ENCODE peak calls at places on chromosomes 11 and 22, in four cellular contexts. D is activated T-cell treated with anti-CD3 and anti-CD28 coated beads, Interleukin-2, amount 50 U/mL, for 48 hours; R is glutamatergic neuron; U is HS-5. O is an unnamed sample.

GRCh38 chr22:42299586-42300285 is 29.3 kb upstream of the TCF20 start:
- DNase-seq in U (no peak), D (peak), R (no peak), O (no peak)

GRCh38 chr11:2795491-2795991 is 90.0 kb downstream of the CDKN1C start:
- DNase-seq in R (peak), U (no peak), D (no peak), O (no peak)

GRCh38 chr22:20080445-20080775 is 369 bp downstream of the DGCR8 start:
- DNase-seq in R (peak), U (no peak), D (peak), O (no peak)

GRCh38 chr22:38017272-38017920 is 33.0 kb upstream of the SOX10 start:
- DNase-seq in U (no peak), R (no peak), D (no peak), O (no peak)

GRCh38 chr11:68043349-68044144 is 4.7 kb downstream of the TCIRG1 start:
- DNase-seq in U (no peak), D (no peak), R (peak), O (peak)

GRCh38 chr11:29280452-29280851 is 736.4 kb downstream of the KCNA4 start:
- DNase-seq in U (no peak), R (no peak), D (no peak), O (peak)

GRCh38 chr11:65555693-65556231 is 2.4 kb downstream of the LTBP3 start:
- DNase-seq in U (peak), D (peak), R (no peak), O (no peak)

GRCh38 chr11:92929168-92930053 is 40.0 kb upstream of the MTNR1B start:
- DNase-seq in R (no peak), U (no peak), D (no peak), O (peak)

GRCh38 chr11:45045692-45046471 is 95.2 kb upstream of the TP53I11 start:
- DNase-seq in D (peak), U (peak), R (no peak), O (peak)

GRCh38 chr11:16605440-16605970 is 132.9 kb upstream of the C11orf58 start:
- DNase-seq in D (peak), R (peak), U (no peak), O (peak)

GRCh38 chr11:29256580-29256979 is 760.2 kb downstream of the KCNA4 start:
- DNase-seq in D (no peak), R (no peak), U (no peak), O (no peak)

GRCh38 chr11:57761301-57762234 is at the start of gene CTNND1:
- DNase-seq in R (peak), D (no peak), U (peak), O (peak)

GRCh38 chr11:100546714-100547113 is 140.4 kb upstream of the ARHGAP42 start:
- DNase-seq in D (no peak), R (no peak), U (peak), O (peak)

GRCh38 chr11:83713701-83714100 is 427.5 kb upstream of the CCDC90B start:
- DNase-seq in D (no peak), U (no peak), R (no peak), O (no peak)

GRCh38 chr22:20131593-20131855 is at the start of gene ZDHHC8:
- DNase-seq in U (no peak), D (peak), R (no peak), O (no peak)

GRCh38 chr11:128905345-128906184 is 14.4 kb downstream of the KCNJ5 start:
- DNase-seq in R (no peak), U (no peak), D (peak), O (no peak)

GRCh38 chr11:3914807-3915206 is 59.3 kb downstream of the STIM1 start:
- DNase-seq in R (no peak), U (no peak), D (no peak), O (no peak)

GRCh38 chr11:31870609-31871309 is 59.6 kb upstream of the PAX6 start:
- DNase-seq in R (peak), D (peak), U (no peak), O (no peak)

GRCh38 chr11:125593113-125593761 is 585 bp downstream of the STT3A start:
- DNase-seq in U (no peak), D (no peak), R (no peak), O (peak)

GRCh38 chr22:44337658-44338004 is 24.9 kb upstream of the SHISAL1 start:
- DNase-seq in R (peak), D (peak), U (peak), O (no peak)

GRCh38 chr11:101706541-101706940 is 122.7 kb upstream of the TRPC6 start:
- DNase-seq in R (no peak), U (peak), D (no peak), O (peak)

O was measured in foreskin keratinocyte.